ENCODE peak calls at places on chromosomes 7 and 10, in four cellular contexts. One of them, this sample, is unnamed.

GRCh38 chr10:101226506-101226887 is 2.8 kb downstream of the LBX1 start:
- DNase-seq in naive thymus-derived CD4-positive, alpha-beta T cell: no peak
- DNase-seq in bronchial epithelial cell: no peak
- DNase-seq in tibial nerve: no peak
- DNase-seq in this sample: no peak

GRCh38 chr7:9127901-9128300 is 694.5 kb downstream of the NXPH1 start:
- DNase-seq in tibial nerve: no peak
- DNase-seq in bronchial epithelial cell: no peak
- DNase-seq in naive thymus-derived CD4-positive, alpha-beta T cell: no peak
- DNase-seq in this sample: no peak

GRCh38 chr7:149248777-149249176 is 9.3 kb downstream of the ZNF212 start:
- DNase-seq in naive thymus-derived CD4-positive, alpha-beta T cell: no peak
- DNase-seq in bronchial epithelial cell: no peak
- DNase-seq in tibial nerve: no peak
- DNase-seq in this sample: no peak

GRCh38 chr7:20435305-20435704 is 104.6 kb downstream of the ITGB8 start:
- DNase-seq in bronchial epithelial cell: no peak
- DNase-seq in naive thymus-derived CD4-positive, alpha-beta T cell: no peak
- DNase-seq in tibial nerve: peak
- DNase-seq in this sample: no peak

GRCh38 chr10:67725567-67725966 is 29.6 kb upstream of the CTNNA3 start:
- DNase-seq in tibial nerve: no peak
- DNase-seq in naive thymus-derived CD4-positive, alpha-beta T cell: no peak
- DNase-seq in bronchial epithelial cell: no peak
- DNase-seq in this sample: no peak

GRCh38 chr7:54091322-54091721 is 450.9 kb upstream of the VSTM2A start:
- DNase-seq in tibial nerve: no peak
- DNase-seq in bronchial epithelial cell: no peak
- DNase-seq in naive thymus-derived CD4-positive, alpha-beta T cell: no peak
- DNase-seq in this sample: no peak

GRCh38 chr7:106895246-106895864 is 30.3 kb downstream of the PIK3CG start:
- DNase-seq in bronchial epithelial cell: no peak
- DNase-seq in tibial nerve: no peak
- DNase-seq in naive thymus-derived CD4-positive, alpha-beta T cell: no peak
- DNase-seq in this sample: peak

GRCh38 chr10:37860494-37861190 is 3.2 kb upstream of the ZNF248 start:
- DNase-seq in tibial nerve: no peak
- DNase-seq in bronchial epithelial cell: peak
- DNase-seq in naive thymus-derived CD4-positive, alpha-beta T cell: no peak
- DNase-seq in this sample: no peak

GRCh38 chr10:78263521-78263988 is 229.9 kb downstream of the RPS24 start:
- DNase-seq in bronchial epithelial cell: peak
- DNase-seq in naive thymus-derived CD4-positive, alpha-beta T cell: no peak
- DNase-seq in tibial nerve: no peak
- DNase-seq in this sample: no peak

GRCh38 chr10:102682981-102683380 is 31.2 kb downstream of the ARL3 start:
- DNase-seq in naive thymus-derived CD4-positive, alpha-beta T cell: no peak
- DNase-seq in tibial nerve: no peak
- DNase-seq in bronchial epithelial cell: no peak
- DNase-seq in this sample: no peak

GRCh38 chr7:115216652-115217051 is 294.8 kb downstream of the MDFIC start:
- DNase-seq in naive thymus-derived CD4-positive, alpha-beta T cell: no peak
- DNase-seq in tibial nerve: no peak
- DNase-seq in bronchial epithelial cell: no peak
- DNase-seq in this sample: no peak

GRCh38 chr10:111872591-111872990 is 311.0 kb downstream of the GPAM start:
- DNase-seq in tibial nerve: no peak
- DNase-seq in bronchial epithelial cell: peak
- DNase-seq in naive thymus-derived CD4-positive, alpha-beta T cell: no peak
- DNase-seq in this sample: peak

GRCh38 chr10:119198438-119198837 is 8.9 kb upstream of the GRK5 start:
- DNase-seq in naive thymus-derived CD4-positive, alpha-beta T cell: no peak
- DNase-seq in bronchial epithelial cell: peak
- DNase-seq in tibial nerve: no peak
- DNase-seq in this sample: no peak

GRCh38 chr10:31770307-31770902 is 158.2 kb downstream of the ARHGAP12 start:
- DNase-seq in bronchial epithelial cell: no peak
- DNase-seq in tibial nerve: no peak
- DNase-seq in naive thymus-derived CD4-positive, alpha-beta T cell: peak
- DNase-seq in this sample: no peak

GRCh38 chr10:121609426-121610380 is 11.5 kb upstream of the FGFR2 start:
- DNase-seq in tibial nerve: no peak
- DNase-seq in bronchial epithelial cell: no peak
- DNase-seq in naive thymus-derived CD4-positive, alpha-beta T cell: no peak
- DNase-seq in this sample: no peak

GRCh38 chr7:106735637-106736036 is 74.7 kb upstream of the CCDC71L start:
- DNase-seq in bronchial epithelial cell: no peak
- DNase-seq in tibial nerve: no peak
- DNase-seq in naive thymus-derived CD4-positive, alpha-beta T cell: no peak
- DNase-seq in this sample: no peak

GRCh38 chr10:122648599-122649428 is 50.8 kb downstream of the C10orf120 start:
- DNase-seq in naive thymus-derived CD4-positive, alpha-beta T cell: peak
- DNase-seq in tibial nerve: peak
- DNase-seq in bronchial epithelial cell: peak
- DNase-seq in this sample: no peak

GRCh38 chr10:78927257-78927995 is 141.3 kb upstream of the ZMIZ1 start:
- DNase-seq in bronchial epithelial cell: no peak
- DNase-seq in tibial nerve: no peak
- DNase-seq in naive thymus-derived CD4-positive, alpha-beta T cell: no peak
- DNase-seq in this sample: no peak

GRCh38 chr10:103533827-103534226 is 40.3 kb downstream of the NEURL1 start:
- DNase-seq in tibial nerve: no peak
- DNase-seq in naive thymus-derived CD4-positive, alpha-beta T cell: no peak
- DNase-seq in bronchial epithelial cell: no peak
- DNase-seq in this sample: no peak

GRCh38 chr10:95601116-95601719 is 40.0 kb upstream of the SORBS1 start:
- DNase-seq in naive thymus-derived CD4-positive, alpha-beta T cell: peak
- DNase-seq in bronchial epithelial cell: peak
- DNase-seq in tibial nerve: peak
- DNase-seq in this sample: peak

GRCh38 chr7:81676813-81677212 is 93.0 kb downstream of the HGF start:
- DNase-seq in tibial nerve: no peak
- DNase-seq in bronchial epithelial cell: peak
- DNase-seq in naive thymus-derived CD4-positive, alpha-beta T cell: no peak
- DNase-seq in this sample: no peak

GRCh38 chr7:151233111-151233701 is 923 bp downstream of the CHPF2 start:
- DNase-seq in tibial nerve: no peak
- DNase-seq in naive thymus-derived CD4-positive, alpha-beta T cell: no peak
- DNase-seq in bronchial epithelial cell: peak
- DNase-seq in this sample: peak

GRCh38 chr7:151122794-151123484 is 36.7 kb downstream of the AGAP3 start:
- DNase-seq in tibial nerve: no peak
- DNase-seq in naive thymus-derived CD4-positive, alpha-beta T cell: no peak
- DNase-seq in bronchial epithelial cell: no peak
- DNase-seq in this sample: no peak

GRCh38 chr10:31136951-31137885 is 105.6 kb upstream of the ZNF438 start:
- DNase-seq in tibial nerve: peak
- DNase-seq in naive thymus-derived CD4-positive, alpha-beta T cell: peak
- DNase-seq in bronchial epithelial cell: no peak
- DNase-seq in this sample: no peak

GRCh38 chr10:110642204-110642979 is 1.7 kb upstream of the RBM20 start:
- DNase-seq in tibial nerve: no peak
- DNase-seq in bronchial epithelial cell: no peak
- DNase-seq in naive thymus-derived CD4-positive, alpha-beta T cell: no peak
- DNase-seq in this sample: no peak
- H3K4me3 ChIP-seq in tibial nerve: no peak
- H3K4me3 ChIP-seq in bronchial epithelial cell: no peak
- H3K4me3 ChIP-seq in naive thymus-derived CD4-positive, alpha-beta T cell: no peak
- H3K4me3 ChIP-seq in this sample: no peak

DNA sequence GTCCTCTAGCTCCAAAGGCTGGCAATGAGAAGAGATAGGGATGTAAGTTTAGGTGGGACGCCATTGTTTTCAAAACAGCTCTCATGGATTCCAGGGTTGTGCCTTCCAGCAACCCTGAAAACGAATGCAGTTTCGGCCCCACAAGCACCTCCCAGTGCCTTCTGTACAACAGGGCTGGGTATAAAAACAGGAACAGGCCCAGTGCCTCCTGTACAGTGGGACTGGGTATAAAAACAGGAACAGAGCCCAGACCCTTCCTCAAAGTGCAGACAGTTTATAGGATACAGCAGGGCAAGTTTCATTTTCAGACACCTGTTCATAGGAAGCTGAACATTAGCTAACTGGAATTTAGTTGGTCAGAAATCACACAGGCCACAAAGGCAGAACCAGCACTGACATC is 663.2 kb upstream of the FOXK1 start:
- DNase-seq in tibial nerve: no peak
- DNase-seq in naive thymus-derived CD4-positive, alpha-beta T cell: no peak
- DNase-seq in bronchial epithelial cell: no peak
- DNase-seq in this sample: no peak
- H3K4me3 ChIP-seq in tibial nerve: no peak
- H3K4me3 ChIP-seq in naive thymus-derived CD4-positive, alpha-beta T cell: no peak
- H3K4me3 ChIP-seq in bronchial epithelial cell: no peak
- H3K4me3 ChIP-seq in this sample: no peak

GRCh38 chr10:7312179-7312857 is 98.5 kb downstream of the SFMBT2 start:
- DNase-seq in naive thymus-derived CD4-positive, alpha-beta T cell: no peak
- DNase-seq in tibial nerve: no peak
- DNase-seq in bronchial epithelial cell: no peak
- DNase-seq in this sample: no peak
- H3K4me3 ChIP-seq in naive thymus-derived CD4-positive, alpha-beta T cell: no peak
- H3K4me3 ChIP-seq in tibial nerve: no peak
- H3K4me3 ChIP-seq in bronchial epithelial cell: no peak
- H3K4me3 ChIP-seq in this sample: no peak

GRCh38 chr7:128165927-128166420 is 75.1 kb upstream of the LEP start:
- DNase-seq in tibial nerve: no peak
- DNase-seq in bronchial epithelial cell: no peak
- DNase-seq in naive thymus-derived CD4-positive, alpha-beta T cell: no peak
- DNase-seq in this sample: no peak
- H3K4me3 ChIP-seq in tibial nerve: no peak
- H3K4me3 ChIP-seq in bronchial epithelial cell: no peak
- H3K4me3 ChIP-seq in naive thymus-derived CD4-positive, alpha-beta T cell: no peak
- H3K4me3 ChIP-seq in this sample: no peak

GRCh38 chr7:99410635-99411034 is 1.9 kb downstream of the BUD31 start:
- DNase-seq in bronchial epithelial cell: no peak
- DNase-seq in tibial nerve: no peak
- DNase-seq in naive thymus-derived CD4-positive, alpha-beta T cell: no peak
- DNase-seq in this sample: no peak
- H3K4me3 ChIP-seq in bronchial epithelial cell: no peak
- H3K4me3 ChIP-seq in tibial nerve: no peak
- H3K4me3 ChIP-seq in naive thymus-derived CD4-positive, alpha-beta T cell: no peak
- H3K4me3 ChIP-seq in this sample: no peak

GRCh38 chr7:105267244-105267643 is 121.5 kb downstream of the SRPK2 start:
- DNase-seq in tibial nerve: no peak
- DNase-seq in naive thymus-derived CD4-positive, alpha-beta T cell: no peak
- DNase-seq in bronchial epithelial cell: no peak
- DNase-seq in this sample: no peak
- H3K4me3 ChIP-seq in tibial nerve: no peak
- H3K4me3 ChIP-seq in naive thymus-derived CD4-positive, alpha-beta T cell: peak
- H3K4me3 ChIP-seq in bronchial epithelial cell: peak
- H3K4me3 ChIP-seq in this sample: no peak